ENCODE peak calls at places on chromosomes 1 and 21, in nine cellular contexts. J is GM20000; V is Peyer's patch; U is tibial nerve; F is thoracic aorta; D is AG09319; W is A549; R is CD4-positive, alpha-beta T cell; G is body of pancreas. A is an unnamed sample.

GRCh38 chr1:26721669-26722355 is 26.0 kb downstream of the ARID1A start:
- DNase-seq in V (no peak), G (no peak), U (no peak), R (no peak), F (no peak), J (peak), D (no peak), W (no peak), A (no peak)

GRCh38 chr1:90387825-90388224 is 329.3 kb downstream of the BARHL2 start:
- DNase-seq in F (no peak), G (no peak), R (no peak), W (no peak), V (no peak), D (no peak), J (no peak), U (no peak), A (no peak)

GRCh38 chr1:155962599-155963211 is 15.6 kb downstream of the ARHGEF2 start:
- DNase-seq in R (no peak), V (no peak), D (no peak), U (no peak), G (no peak), W (no peak), J (no peak), F (no peak), A (no peak)

GRCh38 chr1:34398916-34399275 is 222.2 kb downstream of the C1orf94 start:
- DNase-seq in W (no peak), J (no peak), U (no peak), D (no peak), V (no peak), F (no peak), R (no peak), G (no peak), A (no peak)

GRCh38 chr1:206456577-206457375 is 13.5 kb upstream of the IKBKE start:
- DNase-seq in D (no peak), F (no peak), U (no peak), W (no peak), R (no peak), J (no peak), V (no peak), G (no peak), A (no peak)

GRCh38 chr1:205272541-205272940 is 44.8 kb downstream of the TMCC2 start:
- DNase-seq in R (no peak), G (no peak), W (no peak), U (no peak), J (no peak), V (no peak), F (no peak), D (no peak), A (no peak)

GRCh38 chr1:211092955-211093354 is 41.0 kb downstream of the KCNH1 start:
- DNase-seq in F (no peak), V (no peak), G (no peak), J (no peak), W (no peak), D (no peak), R (no peak), U (no peak), A (no peak)

GRCh38 chr1:95041491-95042165 is 31.1 kb downstream of the ALG14 start:
- DNase-seq in F (no peak), U (no peak), G (peak), D (peak), R (no peak), V (peak), J (peak), W (peak), A (peak)

GRCh38 chr1:27862671-27863551 is 9.4 kb upstream of the THEMIS2 start:
- DNase-seq in G (no peak), R (no peak), D (peak), W (no peak), J (peak), F (no peak), V (peak), U (no peak), A (no peak)

GRCh38 chr1:245986404-245987221 is 520.5 kb downstream of the SMYD3 start:
- DNase-seq in R (no peak), U (no peak), D (peak), W (peak), J (no peak), G (no peak), F (no peak), V (no peak), A (no peak)

GRCh38 chr1:221444346-221444745 is 297.5 kb downstream of the DUSP10 start:
- DNase-seq in R (no peak), V (no peak), W (no peak), F (no peak), J (no peak), G (no peak), U (no peak), D (no peak), A (no peak)

GRCh38 chr1:3211996-3212395 is 143.0 kb downstream of the PRDM16 start:
- DNase-seq in R (no peak), U (no peak), V (no peak), J (no peak), D (no peak), F (no peak), G (no peak), W (no peak), A (peak)

GRCh38 chr1:228782662-228783414 is 47.6 kb downstream of the RHOU start:
- DNase-seq in V (peak), F (no peak), R (no peak), D (no peak), J (no peak), G (peak), W (peak), U (no peak), A (no peak)

GRCh38 chr1:150106331-150106730 is 38.8 kb downstream of the VPS45 start:
- DNase-seq in V (no peak), G (no peak), W (no peak), R (peak), U (no peak), J (no peak), D (no peak), F (no peak), A (no peak)

GRCh38 chr1:63746129-63746864 is 27.5 kb upstream of the ROR1 start:
- DNase-seq in F (no peak), U (no peak), V (no peak), J (no peak), G (no peak), W (no peak), D (no peak), R (no peak), A (no peak)

GRCh38 chr1:14704846-14705245 is 106.4 kb downstream of the KAZN start:
- DNase-seq in R (no peak), V (no peak), W (no peak), F (no peak), J (no peak), U (no peak), D (no peak), G (no peak), A (no peak)

GRCh38 chr21:43893536-43894205 is 28.6 kb downstream of the AGPAT3 start:
- DNase-seq in W (no peak), U (no peak), D (no peak), J (peak), V (no peak), R (no peak), F (no peak), G (no peak), A (peak)

GRCh38 chr1:204286841-204287387 is 72.8 kb downstream of the PLEKHA6 start:
- DNase-seq in R (peak), W (peak), G (peak), J (no peak), V (peak), F (no peak), D (no peak), U (no peak), A (no peak)

GRCh38 chr21:45970674-45971486 is 10.7 kb upstream of the COL6A1 start:
- DNase-seq in R (peak), F (no peak), D (no peak), V (peak), U (no peak), J (peak), G (peak), W (peak), A (no peak)

GRCh38 chr1:18256318-18257235 is 149.0 kb downstream of the IGSF21 start:
- DNase-seq in F (no peak), G (peak), R (no peak), D (no peak), J (peak), U (no peak), W (peak), V (peak), A (no peak)

GRCh38 chr1:229199892-229200291 is 71.0 kb upstream of the RAB4A start:
- DNase-seq in R (no peak), V (peak), F (no peak), W (no peak), D (no peak), G (no peak), U (no peak), J (peak), A (no peak)

GRCh38 chr1:44526295-44527073 is 121.4 kb downstream of the RNF220 start:
- DNase-seq in D (no peak), R (no peak), V (no peak), G (no peak), W (no peak), J (no peak), F (no peak), U (no peak), A (no peak)

GRCh38 chr1:158819461-158820443 is 11.4 kb upstream of the MNDA start:
- DNase-seq in R (no peak), D (no peak), G (no peak), V (no peak), F (no peak), J (peak), U (no peak), W (no peak), A (no peak)

GRCh38 chr1:205942631-205943159 is 561 bp downstream of the SLC26A9 start:
- DNase-seq in J (no peak), G (no peak), R (no peak), F (no peak), V (no peak), D (no peak), W (no peak), U (no peak), A (no peak)

GRCh38 chr1:52636701-52637695 is 4.0 kb downstream of the SHISAL2A start:
- DNase-seq in D (no peak), R (peak), G (no peak), U (no peak), F (no peak), V (peak), J (peak), W (no peak), A (no peak)

GRCh38 chr1:17434591-17434990 is 4.9 kb downstream of the RCC2 start:
- DNase-seq in J (no peak), F (no peak), U (no peak), V (no peak), D (no peak), G (no peak), R (no peak), W (no peak), A (no peak)

GRCh38 chr1:41381691-41382530 is 20.7 kb downstream of the FOXO6 start:
- DNase-seq in U (no peak), V (no peak), F (no peak), G (no peak), W (peak), J (peak), R (no peak), D (no peak), A (no peak)

GRCh38 chr1:204730826-204731459 is 45.4 kb upstream of the LRRN2 start:
- DNase-seq in F (no peak), U (no peak), W (no peak), J (no peak), G (no peak), D (no peak), R (no peak), V (no peak), A (no peak)

GRCh38 chr1:151832318-151832984 is 849 bp upstream of the RORC start:
- DNase-seq in J (no peak), D (peak), G (peak), V (peak), R (no peak), W (no peak), F (no peak), U (no peak), A (no peak)

GRCh38 chr1:109801791-109802135 is 38.0 kb upstream of the EPS8L3 start:
- DNase-seq in U (no peak), G (no peak), V (peak), F (no peak), R (no peak), W (no peak), J (no peak), D (no peak), A (no peak)

GRCh38 chr1:75174031-75174760 is 40.0 kb downstream of the LHX8 start:
- DNase-seq in U (no peak), F (no peak), G (no peak), R (no peak), D (peak), J (no peak), V (no peak), W (no peak), A (no peak)

GRCh38 chr1:7268983-7269382 is 483.7 kb downstream of the CAMTA1 start:
- DNase-seq in F (no peak), U (no peak), V (no peak), D (no peak), W (no peak), J (no peak), R (no peak), G (no peak), A (no peak)

GRCh38 chr1:216074196-216074595 is 349.1 kb downstream of the USH2A start:
- DNase-seq in R (no peak), W (no peak), V (no peak), D (no peak), U (no peak), F (no peak), G (no peak), J (no peak), A (no peak)

GRCh38 chr1:83810160-83810559 is 188.8 kb downstream of the TTLL7 start:
- DNase-seq in J (no peak), F (no peak), G (no peak), U (no peak), R (no peak), W (no peak), V (no peak), D (no peak), A (no peak)

GRCh38 chr1:56965916-56966697 is at the start of gene C8B:
- DNase-seq in D (no peak), F (no peak), W (no peak), R (no peak), U (no peak), V (no peak), J (no peak), G (no peak), A (no peak)

GRCh38 chr1:56966698-56966999 is 834 bp upstream of the C8B start:
- DNase-seq in D (no peak), G (no peak), R (no peak), W (no peak), U (no peak), F (no peak), V (no peak), J (no peak), A (no peak)

GRCh38 chr1:56968878-56969495 is 3.2 kb upstream of the C8B start:
- DNase-seq in R (no peak), D (no peak), W (no peak), U (no peak), V (no peak), F (no peak), G (no peak), J (no peak), A (no peak)

GRCh38 chr1:56967355-56967754 is 1.5 kb upstream of the C8B start:
- DNase-seq in W (no peak), J (no peak), U (no peak), R (no peak), F (no peak), D (no peak), V (no peak), G (no peak), A (no peak)

GRCh38 chr1:56967900-56968832 is 2.4 kb upstream of the C8B start:
- DNase-seq in W (peak), R (no peak), J (peak), F (no peak), G (peak), V (no peak), U (no peak), D (no peak), A (no peak)
- TF ChIP-seq CTCF in W (peak), R (no peak), J (no peak), F (peak), G (peak), V (peak), U (no peak), D (peak), A (peak)

GRCh38 chr1:227742738-227743715 is 7.8 kb downstream of the SNAP47 start:
- DNase-seq in U (no peak), G (no peak), D (no peak), V (peak), F (no peak), J (no peak), R (no peak), W (no peak), A (no peak)
- TF ChIP-seq CTCF in U (no peak), G (no peak), D (no peak), V (no peak), F (no peak), J (no peak), R (no peak), W (no peak), A (no peak)

GRCh38 chr1:114558548-114558947 is 22.9 kb downstream of the BCAS2 start:
- DNase-seq in D (no peak), W (peak), J (peak), V (no peak), R (no peak), U (no peak), G (no peak), F (no peak), A (no peak)
- TF ChIP-seq CTCF in D (peak), W (peak), J (peak), V (peak), R (peak), U (no peak), G (no peak), F (peak), A (peak)

DNA sequence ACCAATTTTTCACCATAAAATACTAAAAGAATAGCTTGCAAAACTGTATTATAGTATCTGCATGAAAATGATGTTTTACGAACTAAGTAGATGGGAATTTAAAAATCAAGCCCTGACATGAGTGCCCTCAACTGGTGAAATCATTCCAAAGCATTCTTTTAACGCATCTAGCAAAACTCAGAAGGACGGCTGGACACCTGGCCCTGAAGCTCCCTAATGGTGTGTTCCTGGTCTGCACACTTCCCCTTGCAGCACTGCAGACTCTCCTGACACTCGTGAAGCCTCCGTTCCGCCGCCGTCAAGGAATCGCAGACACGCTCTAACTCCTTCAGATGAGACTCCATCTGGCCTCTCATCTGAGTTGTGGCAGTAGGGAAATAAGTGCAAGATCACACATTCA is 39.9 kb downstream of the ODF2L start:
- DNase-seq in G (no peak), W (no peak), U (no peak), J (no peak), R (no peak), F (no peak), D (no peak), V (no peak), A (no peak)
- TF ChIP-seq CTCF in G (no peak), W (no peak), U (no peak), J (peak), R (no peak), F (no peak), D (peak), V (no peak), A (peak)

DNA sequence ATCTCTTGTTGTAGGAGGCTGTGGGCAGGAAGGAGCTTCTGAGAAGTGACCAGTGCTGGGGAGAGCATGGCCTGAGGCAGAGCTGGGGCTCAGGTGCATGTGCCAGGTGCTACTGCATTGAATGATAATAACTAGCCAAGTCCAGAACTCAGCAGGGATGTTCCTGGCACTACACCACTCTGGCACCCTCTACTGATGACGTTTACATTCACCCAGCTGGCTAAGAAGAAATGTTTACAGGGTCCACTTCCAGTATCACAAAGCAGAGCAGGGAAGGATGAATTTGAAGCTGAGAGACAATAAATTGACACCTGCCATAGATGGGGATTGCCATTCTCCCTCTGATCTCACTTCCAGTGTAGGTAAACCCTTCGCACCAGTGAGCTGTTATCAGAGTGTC is 411.8 kb downstream of the SETD4 start:
- DNase-seq in F (no peak), W (no peak), D (no peak), U (no peak), G (peak), J (no peak), V (no peak), R (no peak), A (no peak)
- TF ChIP-seq CTCF in F (no peak), W (no peak), D (no peak), U (no peak), G (no peak), J (no peak), V (no peak), R (no peak), A (no peak)

DNA sequence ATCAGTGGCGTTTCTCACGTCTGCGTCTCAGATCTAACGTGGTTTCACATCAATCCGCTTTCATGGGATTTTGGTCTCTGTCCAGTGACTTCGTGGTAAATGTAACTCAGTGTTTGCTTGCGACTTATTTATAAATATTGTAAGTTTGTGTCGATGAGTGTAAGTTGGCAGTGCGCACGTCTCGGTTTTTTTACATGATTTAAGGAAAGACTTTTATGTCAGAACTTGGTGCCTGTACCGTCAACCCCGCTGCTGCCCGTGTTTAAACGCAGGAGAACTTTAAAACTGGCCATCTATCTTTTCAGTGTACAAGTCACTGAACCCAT is 1.5 kb downstream of the B3GALT6 start:
- DNase-seq in F (no peak), V (no peak), J (no peak), U (no peak), G (no peak), D (no peak), R (no peak), W (no peak), A (no peak)
- TF ChIP-seq CTCF in F (no peak), V (no peak), J (no peak), U (no peak), G (no peak), D (no peak), R (no peak), W (no peak), A (no peak)

GRCh38 chr1:235429143-235429542 is 61.9 kb downstream of the TBCE start:
- DNase-seq in V (peak), R (no peak), W (no peak), U (no peak), G (no peak), D (no peak), J (no peak), F (no peak), A (no peak)

GRCh38 chr1:235430991-235431390 is 63.8 kb downstream of the TBCE start:
- DNase-seq in J (no peak), R (no peak), D (no peak), W (no peak), U (no peak), G (no peak), V (no peak), F (no peak), A (no peak)

GRCh38 chr1:235434001-235434400 is 66.8 kb downstream of the TBCE start:
- DNase-seq in G (no peak), F (no peak), D (no peak), R (no peak), V (no peak), J (no peak), W (no peak), U (no peak), A (no peak)
- TF ChIP-seq CTCF in G (no peak), F (no peak), D (no peak), R (no peak), V (no peak), J (no peak), W (no peak), U (no peak), A (no peak)

GRCh38 chr1:53964109-53964508 is 18.0 kb downstream of the LRRC42 start:
- DNase-seq in F (no peak), U (no peak), V (no peak), W (no peak), J (no peak), G (no peak), D (no peak), R (no peak), A (no peak)

GRCh38 chr1:53963472-53963871 is 17.3 kb downstream of the LRRC42 start:
- DNase-seq in G (no peak), V (no peak), F (no peak), W (no peak), R (no peak), U (no peak), D (no peak), J (no peak), A (no peak)

GRCh38 chr1:53966794-53967193 is 20.6 kb downstream of the LRRC42 start:
- DNase-seq in U (no peak), G (no peak), W (no peak), F (no peak), J (no peak), D (no peak), R (no peak), V (no peak), A (no peak)

GRCh38 chr1:53968125-53968513 is 22.0 kb downstream of the LRRC42 start:
- DNase-seq in W (no peak), V (no peak), R (no peak), F (no peak), U (no peak), J (no peak), G (no peak), D (no peak), A (no peak)

GRCh38 chr1:53967409-53968124 is 21.4 kb downstream of the LRRC42 start:
- DNase-seq in J (no peak), G (no peak), U (no peak), W (no peak), R (no peak), V (no peak), F (no peak), D (no peak), A (no peak)
- TF ChIP-seq CTCF in J (no peak), G (no peak), U (no peak), W (no peak), R (no peak), V (no peak), F (no peak), D (no peak), A (no peak)

A was measured in dorsolateral prefrontal cortex.